ENCODE peak calls at places on chromosome 20, in six cellular contexts. V, P, W, H, M and F are unnamed samples.

GRCh38 chr20:38132910-38133501 is 32.1 kb downstream of the TGM2 start:
- DNase-seq in V (no peak), P (no peak), W (no peak), H (no peak), M (no peak), F (no peak)

GRCh38 chr20:62308102-62308822 is 5.5 kb downstream of the ADRM1 start:
- DNase-seq in V (no peak), P (peak), W (no peak), H (no peak), M (no peak), F (no peak)

GRCh38 chr20:22460231-22460630 is 124.1 kb downstream of the FOXA2 start:
- DNase-seq in V (no peak), P (no peak), W (no peak), H (no peak), M (no peak), F (no peak)

GRCh38 chr20:431012-431904 is 23.2 kb downstream of the RBCK1 start:
- DNase-seq in V (peak), P (peak), W (peak), H (peak), M (no peak), F (no peak)

GRCh38 chr20:63536997-63537524 is at the start of gene PTK6:
- DNase-seq in V (no peak), P (peak), W (no peak), H (no peak), M (no peak), F (no peak)

GRCh38 chr20:31720486-31721407 is 1.9 kb downstream of the BCL2L1 start:
- DNase-seq in V (peak), P (no peak), W (no peak), H (no peak), M (no peak), F (no peak)

GRCh38 chr20:3068986-3069900 is 2.2 kb upstream of the OXT start:
- DNase-seq in V (peak), P (no peak), W (no peak), H (no peak), M (no peak), F (no peak)

GRCh38 chr20:19995220-19995863 is 21.8 kb upstream of the NAA20 start:
- DNase-seq in V (peak), P (no peak), W (no peak), H (peak), M (no peak), F (no peak)

GRCh38 chr20:16260911-16261310 is 312.3 kb downstream of the KIF16B start:
- DNase-seq in V (no peak), P (no peak), W (no peak), H (no peak), M (no peak), F (no peak)

GRCh38 chr20:20358801-20359200 is 9.1 kb upstream of the INSM1 start:
- DNase-seq in V (no peak), P (no peak), W (no peak), H (no peak), M (no peak), F (no peak)

GRCh38 chr20:62183426-62184142 is 756 bp downstream of the MTG2 start:
- DNase-seq in V (no peak), P (peak), W (no peak), H (no peak), M (no peak), F (no peak)

GRCh38 chr20:19849341-19850189 is 91.5 kb downstream of the RIN2 start:
- DNase-seq in V (no peak), P (no peak), W (no peak), H (no peak), M (peak), F (no peak)

GRCh38 chr20:52481443-52481842 is 289.9 kb upstream of the ZFP64 start:
- DNase-seq in V (no peak), P (no peak), W (no peak), H (no peak), M (no peak), F (no peak)

GRCh38 chr20:49685809-49686208 is 27.9 kb downstream of the B4GALT5 start:
- DNase-seq in V (no peak), P (no peak), W (no peak), H (no peak), M (no peak), F (no peak)

GRCh38 chr20:63029358-63030121 is 22.8 kb upstream of the BHLHE23 start:
- DNase-seq in V (no peak), P (peak), W (no peak), H (no peak), M (no peak), F (no peak)

GRCh38 chr20:62875419-62876355 is 14.1 kb upstream of the TCFL5 start:
- DNase-seq in V (no peak), P (peak), W (peak), H (peak), M (peak), F (peak)

GRCh38 chr20:768426-768978 is at the start of gene SLC52A3:
- DNase-seq in V (no peak), P (no peak), W (peak), H (peak), M (no peak), F (no peak)

GRCh38 chr20:59812286-59813125 is 120.9 kb downstream of the SYCP2 start:
- DNase-seq in V (no peak), P (no peak), W (no peak), H (peak), M (no peak), F (peak)

GRCh38 chr20:42763015-42763414 is 426.7 kb downstream of the PTPRT start:
- DNase-seq in V (no peak), P (no peak), W (no peak), H (no peak), M (no peak), F (no peak)

GRCh38 chr20:10288421-10288820 is 69.8 kb downstream of the SNAP25 start:
- DNase-seq in V (no peak), P (no peak), W (no peak), H (no peak), M (no peak), F (no peak)

GRCh38 chr20:63051186-63051860 is 44.6 kb upstream of the BHLHE23 start:
- DNase-seq in V (no peak), P (peak), W (no peak), H (no peak), M (no peak), F (no peak)

GRCh38 chr20:63952769-63953168 is 3.4 kb downstream of the UCKL1 start:
- DNase-seq in V (no peak), P (no peak), W (no peak), H (no peak), M (no peak), F (no peak)

GRCh38 chr20:34948030-34948429 is 7.6 kb downstream of the GSS start:
- DNase-seq in V (no peak), P (no peak), W (no peak), H (no peak), M (no peak), F (no peak)

GRCh38 chr20:49575551-49576060 is 7.7 kb upstream of the PTGIS start:
- DNase-seq in V (no peak), P (peak), W (no peak), H (peak), M (peak), F (peak)

GRCh38 chr20:8527998-8528397 is 395.9 kb downstream of the PLCB1 start:
- DNase-seq in V (no peak), P (no peak), W (no peak), H (no peak), M (no peak), F (no peak)

GRCh38 chr20:38751360-38751976 is 3.2 kb downstream of the ACTR5 start:
- DNase-seq in V (peak), P (no peak), W (no peak), H (no peak), M (no peak), F (no peak)

GRCh38 chr20:38723069-38723981 is 961 bp upstream of the SLC32A1 start:
- DNase-seq in V (no peak), P (no peak), W (no peak), H (no peak), M (no peak), F (no peak)

GRCh38 chr20:55333798-55334197 is 671.5 kb downstream of the CBLN4 start:
- DNase-seq in V (no peak), P (no peak), W (no peak), H (no peak), M (no peak), F (no peak)

GRCh38 chr20:62578294-62578897 is 63.9 kb upstream of the SLCO4A1 start:
- DNase-seq in V (no peak), P (no peak), W (no peak), H (no peak), M (no peak), F (no peak)

GRCh38 chr20:57251344-57251743 is 15.1 kb downstream of the BMP7 start:
- DNase-seq in V (no peak), P (no peak), W (no peak), H (no peak), M (no peak), F (no peak)

GRCh38 chr20:10837901-10838300 is 164.1 kb upstream of the JAG1 start:
- DNase-seq in V (no peak), P (no peak), W (no peak), H (no peak), M (no peak), F (no peak)

GRCh38 chr20:49791165-49791564 is 21.5 kb upstream of the SLC9A8 start:
- DNase-seq in V (no peak), P (no peak), W (no peak), H (no peak), M (no peak), F (no peak)

GRCh38 chr20:23187759-23188158 is 101.6 kb upstream of the CD93 start:
- DNase-seq in V (no peak), P (peak), W (peak), H (no peak), M (no peak), F (no peak)

GRCh38 chr20:57658447-57659130 is 38.4 kb upstream of the ZBP1 start:
- DNase-seq in V (no peak), P (no peak), W (peak), H (no peak), M (peak), F (peak)

GRCh38 chr20:57483287-57484050 is 41.5 kb downstream of the CTCFL start:
- DNase-seq in V (no peak), P (no peak), W (no peak), H (no peak), M (no peak), F (no peak)

GRCh38 chr20:19404836-19405235 is 192.4 kb downstream of the SLC24A3 start:
- DNase-seq in V (no peak), P (no peak), W (no peak), H (no peak), M (no peak), F (no peak)

GRCh38 chr20:56516631-56517030 is 7.9 kb upstream of the FAM209A start:
- DNase-seq in V (no peak), P (no peak), W (no peak), H (no peak), M (no peak), F (no peak)

GRCh38 chr20:44586289-44586911 is 4.0 kb downstream of the PKIG start:
- DNase-seq in V (no peak), P (no peak), W (no peak), H (no peak), M (no peak), F (no peak)

DNA sequence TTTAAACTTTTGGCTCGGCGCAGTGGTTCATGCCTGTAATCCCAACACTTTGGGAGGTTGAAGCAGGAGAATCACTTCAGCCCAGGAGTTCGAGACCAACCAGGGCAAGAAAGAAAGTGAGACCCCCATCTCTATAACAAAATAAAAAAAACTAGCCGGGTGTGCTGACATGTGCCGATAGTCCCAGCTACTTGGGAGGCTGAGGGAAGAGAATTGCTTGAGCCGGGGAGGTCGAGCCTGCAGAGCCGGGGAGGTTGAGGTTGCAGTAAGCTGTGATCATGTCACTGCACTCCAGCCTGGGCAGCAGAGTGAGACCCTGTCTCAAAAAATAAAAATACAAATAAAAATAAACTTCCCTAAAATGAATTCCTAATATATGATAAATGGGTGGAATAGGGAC is 50.4 kb downstream of the ZMYND8 start:
- DNase-seq in V (no peak), P (no peak), W (no peak), H (no peak), M (no peak), F (no peak)
- H3K27ac ChIP-seq in V (no peak), P (no peak), W (no peak), H (no peak), M (no peak), F (no peak)

GRCh38 chr20:41475507-41475906 is 108.9 kb upstream of the EMILIN3 start:
- DNase-seq in V (no peak), P (no peak), W (no peak), H (no peak), M (no peak), F (no peak)
- H3K4me3 ChIP-seq in V (no peak), P (no peak), W (no peak), H (no peak), M (no peak), F (no peak)

DNA sequence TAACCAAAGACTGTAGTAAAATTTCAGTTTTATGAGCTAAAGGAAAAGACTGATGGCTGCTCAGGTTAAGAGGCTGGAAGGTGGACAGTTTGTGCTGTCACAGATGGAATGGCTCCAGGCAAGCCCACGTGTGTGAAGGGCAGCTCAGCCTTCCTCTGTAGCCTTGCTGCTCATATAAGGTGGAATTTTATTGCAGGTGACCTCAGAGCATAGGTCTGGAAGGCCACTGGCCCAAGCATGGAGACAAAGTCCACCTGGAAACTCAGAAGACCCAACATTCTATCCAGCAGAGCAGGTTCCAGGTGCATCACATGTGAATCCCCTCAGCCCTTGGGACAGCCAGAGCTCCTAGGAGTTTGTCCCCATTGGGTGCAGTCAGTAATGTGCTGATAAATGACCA is 53.7 kb downstream of the KAT14 start:
- DNase-seq in V (no peak), P (no peak), W (no peak), H (no peak), M (no peak), F (no peak)
- H3K27ac ChIP-seq in V (no peak), P (no peak), W (no peak), H (no peak), M (no peak), F (no peak)

GRCh38 chr20:17558941-17559304 is 11.0 kb upstream of the DSTN start:
- DNase-seq in V (no peak), P (no peak), W (no peak), H (no peak), M (no peak), F (no peak)

GRCh38 chr20:17557675-17558006 is 12.2 kb upstream of the DSTN start:
- DNase-seq in V (no peak), P (no peak), W (peak), H (peak), M (no peak), F (no peak)

GRCh38 chr20:17559338-17559737 is 10.5 kb upstream of the DSTN start:
- DNase-seq in V (no peak), P (no peak), W (no peak), H (no peak), M (no peak), F (no peak)

GRCh38 chr20:17556842-17557674 is 12.8 kb upstream of the DSTN start:
- DNase-seq in V (no peak), P (peak), W (peak), H (peak), M (peak), F (peak)

GRCh38 chr20:17558154-17558940 is 11.5 kb upstream of the DSTN start:
- DNase-seq in V (no peak), P (no peak), W (peak), H (peak), M (no peak), F (no peak)
- H3K4me3 ChIP-seq in V (no peak), P (no peak), W (no peak), H (no peak), M (no peak), F (no peak)

GRCh38 chr20:14820771-14821170 is 483.4 kb upstream of the FLRT3 start:
- DNase-seq in V (no peak), P (no peak), W (no peak), H (no peak), M (no peak), F (no peak)

GRCh38 chr20:14817121-14817520 is 479.7 kb upstream of the FLRT3 start:
- DNase-seq in V (no peak), P (no peak), W (no peak), H (no peak), M (no peak), F (no peak)

GRCh38 chr20:14821251-14821650 is 483.8 kb upstream of the FLRT3 start:
- DNase-seq in V (no peak), P (no peak), W (no peak), H (no peak), M (no peak), F (no peak)

DNA sequence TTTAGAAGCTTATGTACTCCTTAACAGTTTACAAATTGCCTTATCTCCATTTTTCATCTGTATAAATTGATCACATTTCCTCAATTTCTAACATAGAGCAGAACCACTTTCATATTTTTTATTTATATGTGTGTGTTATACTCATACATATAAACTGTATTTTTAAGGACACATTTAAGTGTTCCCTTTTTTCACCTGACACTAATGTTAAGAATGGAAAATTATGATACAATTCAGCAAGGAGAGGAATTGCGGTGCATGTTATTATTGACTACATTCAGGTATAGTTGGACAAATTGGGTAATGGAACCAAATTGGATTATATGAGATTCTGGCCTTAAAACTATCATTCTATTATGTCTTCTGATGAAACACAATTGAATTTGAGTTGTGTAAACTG is 479.1 kb upstream of the FLRT3 start:
- DNase-seq in V (no peak), P (no peak), W (no peak), H (no peak), M (no peak), F (no peak)
- H3K27ac ChIP-seq in V (no peak), P (no peak), W (no peak), H (no peak), M (no peak), F (no peak)

GRCh38 chr20:14332796-14333345 is 4.5 kb downstream of the FLRT3 start:
- DNase-seq in V (no peak), P (no peak), W (no peak), H (no peak), M (no peak), F (no peak)
- H3K4me3 ChIP-seq in V (no peak), P (peak), W (no peak), H (no peak), M (peak), F (no peak)

GRCh38 chr20:1945660-1946059 is 48.2 kb downstream of the PDYN start:
- DNase-seq in V (no peak), P (no peak), W (no peak), H (no peak), M (no peak), F (no peak)
- H3K27ac ChIP-seq in V (no peak), P (peak), W (peak), H (no peak), M (peak), F (peak)

GRCh38 chr20:61131944-61132343 is 120.1 kb upstream of the CDH4 start:
- DNase-seq in V (no peak), P (no peak), W (no peak), H (no peak), M (no peak), F (no peak)

GRCh38 chr20:61135266-61135665 is 116.8 kb upstream of the CDH4 start:
- DNase-seq in V (no peak), P (no peak), W (no peak), H (no peak), M (no peak), F (no peak)

GRCh38 chr20:61135966-61136365 is 116.1 kb upstream of the CDH4 start:
- DNase-seq in V (no peak), P (no peak), W (no peak), H (no peak), M (no peak), F (no peak)

GRCh38 chr20:61130156-61130555 is 121.9 kb upstream of the CDH4 start:
- DNase-seq in V (no peak), P (no peak), W (no peak), H (no peak), M (no peak), F (no peak)

GRCh38 chr20:61134286-61135035 is 117.6 kb upstream of the CDH4 start:
- DNase-seq in V (no peak), P (no peak), W (no peak), H (no peak), M (no peak), F (no peak)
- H3K4me3 ChIP-seq in V (no peak), P (no peak), W (no peak), H (no peak), M (no peak), F (no peak)

GRCh38 chr20:13101276-13101675 is 92.5 kb downstream of the SPTLC3 start:
- DNase-seq in V (no peak), P (no peak), W (no peak), H (no peak), M (no peak), F (no peak)
- H3K27ac ChIP-seq in V (no peak), P (no peak), W (no peak), H (no peak), M (no peak), F (no peak)